ENCODE peak calls at places on chromosomes 16 and 17, in four cellular contexts. One of them, this sample, is unnamed.

GRCh38 chr17:75888484-75888883 is 8.3 kb downstream of the TRIM65 start:
- DNase-seq in fibroblast of pulmonary artery: no peak
- DNase-seq in psoas muscle: no peak
- DNase-seq in RWPE1: no peak
- DNase-seq in this sample: no peak

GRCh38 chr17:63932008-63932561 is at the start of gene CD79B:
- DNase-seq in psoas muscle: peak
- DNase-seq in fibroblast of pulmonary artery: no peak
- DNase-seq in RWPE1: no peak
- DNase-seq in this sample: no peak

GRCh38 chr16:86854058-86854621 is 275.8 kb downstream of the FOXL1 start:
- DNase-seq in fibroblast of pulmonary artery: no peak
- DNase-seq in psoas muscle: no peak
- DNase-seq in RWPE1: no peak
- DNase-seq in this sample: peak

GRCh38 chr16:19829844-19830703 is 54.6 kb downstream of the GPRC5B start:
- DNase-seq in RWPE1: no peak
- DNase-seq in fibroblast of pulmonary artery: no peak
- DNase-seq in psoas muscle: no peak
- DNase-seq in this sample: no peak

GRCh38 chr17:6018788-6019187 is 51.4 kb upstream of the WSCD1 start:
- DNase-seq in fibroblast of pulmonary artery: no peak
- DNase-seq in RWPE1: no peak
- DNase-seq in psoas muscle: no peak
- DNase-seq in this sample: no peak

GRCh38 chr16:13441675-13442074 is 478.3 kb upstream of the ERCC4 start:
- DNase-seq in RWPE1: no peak
- DNase-seq in fibroblast of pulmonary artery: no peak
- DNase-seq in psoas muscle: no peak
- DNase-seq in this sample: no peak

GRCh38 chr16:75494696-75495601 is at the start of gene CHST6:
- DNase-seq in RWPE1: no peak
- DNase-seq in psoas muscle: no peak
- DNase-seq in fibroblast of pulmonary artery: no peak
- DNase-seq in this sample: peak

GRCh38 chr17:77859411-77859810 is 99.1 kb upstream of the TNRC6C start:
- DNase-seq in RWPE1: no peak
- DNase-seq in psoas muscle: no peak
- DNase-seq in fibroblast of pulmonary artery: no peak
- DNase-seq in this sample: no peak

GRCh38 chr16:21646721-21647561 is 5.5 kb downstream of the IGSF6 start:
- DNase-seq in psoas muscle: no peak
- DNase-seq in RWPE1: no peak
- DNase-seq in fibroblast of pulmonary artery: no peak
- DNase-seq in this sample: no peak

GRCh38 chr16:16021988-16022682 is 72.7 kb downstream of the ABCC1 start:
- DNase-seq in fibroblast of pulmonary artery: peak
- DNase-seq in RWPE1: peak
- DNase-seq in psoas muscle: peak
- DNase-seq in this sample: peak

GRCh38 chr17:82495844-82496528 is 23.5 kb upstream of the FOXK2 start:
- DNase-seq in RWPE1: peak
- DNase-seq in fibroblast of pulmonary artery: no peak
- DNase-seq in psoas muscle: no peak
- DNase-seq in this sample: no peak

GRCh38 chr17:17819561-17819995 is 17.2 kb downstream of the SREBF1 start:
- DNase-seq in RWPE1: peak
- DNase-seq in psoas muscle: peak
- DNase-seq in fibroblast of pulmonary artery: peak
- DNase-seq in this sample: peak

GRCh38 chr17:14261406-14261805 is 24.7 kb upstream of the CDRT15 start:
- DNase-seq in fibroblast of pulmonary artery: no peak
- DNase-seq in psoas muscle: no peak
- DNase-seq in RWPE1: no peak
- DNase-seq in this sample: no peak

GRCh38 chr17:72922223-72922622 is 170.3 kb downstream of the SLC39A11 start:
- DNase-seq in psoas muscle: no peak
- DNase-seq in fibroblast of pulmonary artery: no peak
- DNase-seq in RWPE1: no peak
- DNase-seq in this sample: no peak

GRCh38 chr16:74094514-74094913 is 202.1 kb upstream of the PSMD7 start:
- DNase-seq in fibroblast of pulmonary artery: no peak
- DNase-seq in RWPE1: no peak
- DNase-seq in psoas muscle: no peak
- DNase-seq in this sample: no peak

GRCh38 chr16:53465606-53466290 is 31.5 kb downstream of the RBL2 start:
- DNase-seq in fibroblast of pulmonary artery: peak
- DNase-seq in RWPE1: peak
- DNase-seq in psoas muscle: no peak
- DNase-seq in this sample: peak

GRCh38 chr17:40686192-40686591 is 17.4 kb downstream of the KRT24 start:
- DNase-seq in RWPE1: no peak
- DNase-seq in fibroblast of pulmonary artery: no peak
- DNase-seq in psoas muscle: no peak
- DNase-seq in this sample: no peak

GRCh38 chr16:1688807-1689560 is 10.9 kb downstream of the JPT2 start:
- DNase-seq in fibroblast of pulmonary artery: peak
- DNase-seq in RWPE1: peak
- DNase-seq in psoas muscle: no peak
- DNase-seq in this sample: no peak

GRCh38 chr17:59863607-59864006 is 29.1 kb downstream of the TUBD1 start:
- DNase-seq in RWPE1: no peak
- DNase-seq in psoas muscle: no peak
- DNase-seq in fibroblast of pulmonary artery: no peak
- DNase-seq in this sample: no peak

GRCh38 chr16:14454391-14454790 is 175.7 kb downstream of the PARN start:
- DNase-seq in RWPE1: no peak
- DNase-seq in psoas muscle: no peak
- DNase-seq in fibroblast of pulmonary artery: peak
- DNase-seq in this sample: no peak

GRCh38 chr17:10295728-10296343 is 77.0 kb downstream of the MYH13 start:
- DNase-seq in fibroblast of pulmonary artery: peak
- DNase-seq in psoas muscle: peak
- DNase-seq in RWPE1: peak
- DNase-seq in this sample: no peak

GRCh38 chr16:65057184-65057583 is 64.7 kb downstream of the CDH11 start:
- DNase-seq in psoas muscle: no peak
- DNase-seq in RWPE1: no peak
- DNase-seq in fibroblast of pulmonary artery: no peak
- DNase-seq in this sample: no peak

GRCh38 chr17:43092891-43093290 is 32.3 kb downstream of the BRCA1 start:
- DNase-seq in fibroblast of pulmonary artery: peak
- DNase-seq in RWPE1: no peak
- DNase-seq in psoas muscle: no peak
- DNase-seq in this sample: peak

GRCh38 chr16:53967172-53967571 is 263.2 kb downstream of the FTO start:
- DNase-seq in RWPE1: no peak
- DNase-seq in fibroblast of pulmonary artery: no peak
- DNase-seq in psoas muscle: peak
- DNase-seq in this sample: no peak

GRCh38 chr17:56898874-56899273 is 15.0 kb downstream of the TRIM25 start:
- DNase-seq in fibroblast of pulmonary artery: no peak
- DNase-seq in psoas muscle: no peak
- DNase-seq in RWPE1: no peak
- DNase-seq in this sample: no peak

GRCh38 chr17:80101946-80102706 is 745 bp downstream of the GAA start:
- DNase-seq in RWPE1: no peak
- DNase-seq in psoas muscle: peak
- DNase-seq in fibroblast of pulmonary artery: peak
- DNase-seq in this sample: peak

GRCh38 chr17:77909236-77909635 is 49.3 kb upstream of the TNRC6C start:
- DNase-seq in fibroblast of pulmonary artery: peak
- DNase-seq in RWPE1: no peak
- DNase-seq in psoas muscle: peak
- DNase-seq in this sample: no peak

GRCh38 chr17:34703533-34703932 is 124.2 kb downstream of the TMEM132E start:
- DNase-seq in RWPE1: peak
- DNase-seq in psoas muscle: no peak
- DNase-seq in fibroblast of pulmonary artery: peak
- DNase-seq in this sample: peak

DNA sequence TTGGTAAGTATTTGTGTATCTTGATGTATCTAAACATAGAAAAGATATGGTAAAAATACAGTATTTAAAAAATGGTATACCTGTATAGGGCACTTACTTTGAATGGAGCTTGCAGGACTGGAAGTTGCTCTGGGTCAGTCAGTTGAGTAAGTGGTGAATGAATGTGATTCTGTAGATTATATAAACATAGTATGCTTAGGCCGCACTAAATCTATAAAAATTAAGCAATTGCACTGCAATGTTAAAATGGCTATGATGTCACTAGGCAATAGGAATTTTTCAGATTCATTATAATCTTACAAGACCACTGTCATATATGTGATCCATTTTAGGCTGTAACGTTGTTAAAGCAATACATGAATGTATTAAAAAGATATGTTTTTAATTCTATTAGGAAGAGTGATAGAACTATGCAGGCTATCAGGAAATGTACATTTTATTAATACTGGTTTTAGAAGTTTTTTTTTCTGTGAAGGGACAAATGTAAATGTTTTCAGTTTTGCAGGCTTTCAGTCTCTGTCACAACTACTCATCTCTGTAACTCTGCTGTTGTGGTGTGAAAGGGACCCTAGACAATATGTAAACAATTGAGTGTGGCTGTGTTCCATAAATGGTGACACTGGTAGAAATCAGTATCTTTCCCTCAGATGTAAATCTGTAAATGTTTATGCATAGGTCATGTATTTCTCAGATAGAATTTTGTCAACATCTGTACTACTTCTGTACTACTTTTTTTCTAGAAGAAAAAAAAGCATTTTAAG is 10.5 kb downstream of the CBFB start:
- DNase-seq in RWPE1: no peak
- DNase-seq in psoas muscle: no peak
- DNase-seq in fibroblast of pulmonary artery: no peak
- DNase-seq in this sample: no peak
- TF ChIP-seq CTCF in RWPE1: no peak
- TF ChIP-seq CTCF in psoas muscle: no peak
- TF ChIP-seq CTCF in fibroblast of pulmonary artery: no peak
- TF ChIP-seq CTCF in this sample: no peak

DNA sequence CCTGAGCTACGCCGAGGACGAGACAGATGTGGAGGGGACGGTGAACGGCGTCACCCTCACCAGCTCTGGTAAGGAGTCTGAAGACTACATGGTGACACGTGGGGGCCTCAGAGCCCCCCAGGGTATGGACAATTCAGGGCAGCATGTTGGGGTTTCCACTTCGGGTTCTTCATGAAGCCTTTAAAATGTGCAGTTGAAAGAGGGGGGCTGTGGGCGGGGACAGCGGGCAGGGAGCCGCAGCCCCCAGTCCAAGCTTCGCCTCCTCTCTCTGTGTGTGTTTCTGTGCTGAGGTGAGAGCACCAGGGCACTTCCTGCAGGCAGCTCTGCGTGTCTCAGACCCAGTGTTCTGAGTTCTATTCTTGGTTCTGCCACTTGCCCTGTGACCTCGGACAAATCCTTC is 24.0 kb downstream of the NMRAL1 start:
- DNase-seq in fibroblast of pulmonary artery: no peak
- DNase-seq in psoas muscle: no peak
- DNase-seq in RWPE1: no peak
- DNase-seq in this sample: no peak
- TF ChIP-seq CTCF in fibroblast of pulmonary artery: no peak
- TF ChIP-seq CTCF in psoas muscle: no peak
- TF ChIP-seq CTCF in RWPE1: no peak
- TF ChIP-seq CTCF in this sample: no peak

GRCh38 chr17:36017799-36018198 is at the start of gene CCL23:
- DNase-seq in fibroblast of pulmonary artery: no peak
- DNase-seq in RWPE1: no peak
- DNase-seq in psoas muscle: no peak
- DNase-seq in this sample: peak
- TF ChIP-seq CTCF in fibroblast of pulmonary artery: no peak
- TF ChIP-seq CTCF in RWPE1: no peak
- TF ChIP-seq CTCF in psoas muscle: no peak
- TF ChIP-seq CTCF in this sample: no peak

GRCh38 chr16:68070811-68071546 is 14.2 kb upstream of the NFATC3 start:
- DNase-seq in RWPE1: no peak
- DNase-seq in fibroblast of pulmonary artery: no peak
- DNase-seq in psoas muscle: no peak
- DNase-seq in this sample: no peak
- TF ChIP-seq CTCF in RWPE1: no peak
- TF ChIP-seq CTCF in fibroblast of pulmonary artery: no peak
- TF ChIP-seq CTCF in psoas muscle: no peak
- TF ChIP-seq CTCF in this sample: no peak

DNA sequence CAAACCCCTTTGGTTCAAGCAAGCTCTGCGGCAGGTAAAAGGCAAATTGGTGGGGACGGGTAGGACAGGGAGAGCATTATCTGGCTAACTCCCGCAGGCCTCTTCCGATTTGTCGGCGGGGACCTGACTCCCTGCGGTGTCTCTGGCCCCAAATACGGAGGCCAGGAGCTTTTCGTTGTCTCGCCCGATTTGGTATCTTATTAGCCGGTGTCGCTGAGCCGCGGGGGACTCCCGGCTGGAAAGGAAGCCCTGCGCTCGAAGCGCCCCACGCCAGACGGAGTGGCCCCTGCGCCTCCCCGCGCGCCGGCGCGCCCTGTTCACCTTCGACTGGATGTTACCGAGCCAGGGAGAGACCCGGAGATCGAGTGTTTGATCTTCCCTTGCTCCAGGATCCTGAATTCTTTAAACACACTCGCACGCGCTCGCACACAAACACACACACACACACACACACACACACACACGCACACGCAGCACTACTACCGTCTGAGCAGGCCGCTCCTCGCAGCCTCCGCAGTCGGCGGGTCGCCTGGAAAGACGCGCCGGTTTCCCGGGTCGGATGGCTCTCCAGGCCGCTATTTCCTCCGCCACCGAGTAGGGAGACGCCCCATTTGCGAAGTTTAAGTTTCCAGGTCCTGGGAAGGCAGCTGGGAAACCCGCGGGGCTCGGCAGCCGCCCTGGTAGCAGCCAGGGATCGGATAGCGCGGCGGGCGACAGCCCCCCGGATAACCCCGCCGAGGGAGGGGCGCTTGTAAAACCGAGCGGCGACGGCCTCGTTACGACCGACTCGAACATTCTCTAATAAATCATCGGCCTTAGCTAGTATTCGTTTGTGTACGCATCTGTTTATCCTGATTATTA is 3.3 kb downstream of the PRAC1 start:
- DNase-seq in fibroblast of pulmonary artery: no peak
- DNase-seq in RWPE1: no peak
- DNase-seq in psoas muscle: no peak
- DNase-seq in this sample: no peak
- TF ChIP-seq CTCF in fibroblast of pulmonary artery: no peak
- TF ChIP-seq CTCF in RWPE1: no peak
- TF ChIP-seq CTCF in psoas muscle: no peak
- TF ChIP-seq CTCF in this sample: no peak

This sample was measured in endothelial cell of umbilical vein.